ENCODE peak calls at places on chromosome 4, in five cellular contexts. One of them, this sample, is unnamed.

GRCh38 chr4:140996757-140997156 is 136.5 kb downstream of the RNF150 start:
- DNase-seq in dorsolateral prefrontal cortex: no peak
- DNase-seq in SK-N-SH: no peak
- DNase-seq in fibroblast of lung: peak
- DNase-seq in right cardiac atrium: no peak
- DNase-seq in this sample: no peak

GRCh38 chr4:116357758-116358157 is 727.6 kb downstream of the TRAM1L1 start:
- DNase-seq in dorsolateral prefrontal cortex: no peak
- DNase-seq in right cardiac atrium: peak
- DNase-seq in fibroblast of lung: peak
- DNase-seq in SK-N-SH: no peak
- DNase-seq in this sample: no peak

GRCh38 chr4:138861130-138861529 is 154.5 kb upstream of the NOCT start:
- DNase-seq in dorsolateral prefrontal cortex: no peak
- DNase-seq in SK-N-SH: no peak
- DNase-seq in fibroblast of lung: peak
- DNase-seq in right cardiac atrium: no peak
- DNase-seq in this sample: no peak

GRCh38 chr4:98377626-98378025 is 116.4 kb downstream of the RAP1GDS1 start:
- DNase-seq in fibroblast of lung: peak
- DNase-seq in SK-N-SH: no peak
- DNase-seq in right cardiac atrium: no peak
- DNase-seq in dorsolateral prefrontal cortex: no peak
- DNase-seq in this sample: no peak

GRCh38 chr4:93671093-93671492 is 157.5 kb upstream of the ATOH1 start:
- DNase-seq in fibroblast of lung: no peak
- DNase-seq in dorsolateral prefrontal cortex: no peak
- DNase-seq in SK-N-SH: no peak
- DNase-seq in right cardiac atrium: no peak
- DNase-seq in this sample: no peak

GRCh38 chr4:83118869-83119268 is 4.3 kb upstream of the PLAC8 start:
- DNase-seq in fibroblast of lung: no peak
- DNase-seq in SK-N-SH: no peak
- DNase-seq in dorsolateral prefrontal cortex: no peak
- DNase-seq in right cardiac atrium: no peak
- DNase-seq in this sample: no peak

GRCh38 chr4:1901127-1901526 is 29.9 kb downstream of the NSD2 start:
- DNase-seq in SK-N-SH: no peak
- DNase-seq in dorsolateral prefrontal cortex: no peak
- DNase-seq in fibroblast of lung: no peak
- DNase-seq in right cardiac atrium: no peak
- DNase-seq in this sample: no peak

GRCh38 chr4:95158045-95158444 is 390.7 kb downstream of the UNC5C start:
- DNase-seq in dorsolateral prefrontal cortex: no peak
- DNase-seq in fibroblast of lung: no peak
- DNase-seq in right cardiac atrium: no peak
- DNase-seq in SK-N-SH: no peak
- DNase-seq in this sample: no peak

GRCh38 chr4:84501721-84502267 is 2.7 kb upstream of the NKX6-1 start:
- DNase-seq in dorsolateral prefrontal cortex: no peak
- DNase-seq in right cardiac atrium: no peak
- DNase-seq in SK-N-SH: no peak
- DNase-seq in fibroblast of lung: no peak
- DNase-seq in this sample: no peak

GRCh38 chr4:5708829-5709680 is 696 bp upstream of the EVC2 start:
- DNase-seq in fibroblast of lung: no peak
- DNase-seq in SK-N-SH: no peak
- DNase-seq in right cardiac atrium: peak
- DNase-seq in dorsolateral prefrontal cortex: no peak
- DNase-seq in this sample: no peak

GRCh38 chr4:124936427-124936826 is 223.9 kb upstream of the ANKRD50 start:
- DNase-seq in right cardiac atrium: peak
- DNase-seq in SK-N-SH: peak
- DNase-seq in fibroblast of lung: peak
- DNase-seq in dorsolateral prefrontal cortex: no peak
- DNase-seq in this sample: no peak

GRCh38 chr4:43458293-43458692 is 565.8 kb downstream of the GRXCR1 start:
- DNase-seq in SK-N-SH: no peak
- DNase-seq in fibroblast of lung: no peak
- DNase-seq in dorsolateral prefrontal cortex: no peak
- DNase-seq in right cardiac atrium: no peak
- DNase-seq in this sample: no peak

GRCh38 chr4:53508446-53508845 is 82.8 kb downstream of the LNX1 start:
- DNase-seq in dorsolateral prefrontal cortex: no peak
- DNase-seq in fibroblast of lung: peak
- DNase-seq in SK-N-SH: no peak
- DNase-seq in right cardiac atrium: no peak
- DNase-seq in this sample: no peak

GRCh38 chr4:42750091-42750490 is 93.2 kb upstream of the ATP8A1 start:
- DNase-seq in right cardiac atrium: peak
- DNase-seq in fibroblast of lung: no peak
- DNase-seq in dorsolateral prefrontal cortex: no peak
- DNase-seq in SK-N-SH: peak
- DNase-seq in this sample: no peak

GRCh38 chr4:6229095-6229494 is 28.7 kb upstream of the JAKMIP1 start:
- DNase-seq in right cardiac atrium: no peak
- DNase-seq in dorsolateral prefrontal cortex: peak
- DNase-seq in fibroblast of lung: no peak
- DNase-seq in SK-N-SH: peak
- DNase-seq in this sample: no peak

GRCh38 chr4:119597377-119597776 is 31.2 kb downstream of the PDE5A start:
- DNase-seq in fibroblast of lung: peak
- DNase-seq in dorsolateral prefrontal cortex: no peak
- DNase-seq in SK-N-SH: no peak
- DNase-seq in right cardiac atrium: no peak
- DNase-seq in this sample: no peak

GRCh38 chr4:118154643-118155042 is 120.4 kb downstream of the NDST3 start:
- DNase-seq in right cardiac atrium: no peak
- DNase-seq in fibroblast of lung: peak
- DNase-seq in SK-N-SH: no peak
- DNase-seq in dorsolateral prefrontal cortex: no peak
- DNase-seq in this sample: no peak

GRCh38 chr4:26150948-26151347 is 169.9 kb upstream of the RBPJ start:
- DNase-seq in dorsolateral prefrontal cortex: no peak
- DNase-seq in right cardiac atrium: no peak
- DNase-seq in SK-N-SH: no peak
- DNase-seq in fibroblast of lung: peak
- DNase-seq in this sample: no peak

GRCh38 chr4:116070283-116070682 is 956.9 kb upstream of the NDST4 start:
- DNase-seq in right cardiac atrium: no peak
- DNase-seq in fibroblast of lung: peak
- DNase-seq in SK-N-SH: no peak
- DNase-seq in dorsolateral prefrontal cortex: no peak
- DNase-seq in this sample: no peak

GRCh38 chr4:184815046-184815877 is 10.5 kb downstream of the ACSL1 start:
- DNase-seq in right cardiac atrium: peak
- DNase-seq in fibroblast of lung: peak
- DNase-seq in SK-N-SH: peak
- DNase-seq in dorsolateral prefrontal cortex: peak
- DNase-seq in this sample: no peak

GRCh38 chr4:72604324-72604723 is 35.3 kb upstream of the ADAMTS3 start:
- DNase-seq in fibroblast of lung: peak
- DNase-seq in dorsolateral prefrontal cortex: no peak
- DNase-seq in SK-N-SH: no peak
- DNase-seq in right cardiac atrium: no peak
- DNase-seq in this sample: no peak

GRCh38 chr4:184624972-184625554 is 24.2 kb downstream of the CASP3 start:
- DNase-seq in SK-N-SH: no peak
- DNase-seq in right cardiac atrium: no peak
- DNase-seq in fibroblast of lung: no peak
- DNase-seq in dorsolateral prefrontal cortex: no peak
- DNase-seq in this sample: no peak

GRCh38 chr4:73875401-73875800 is 6.2 kb downstream of the CXCL1 start:
- DNase-seq in dorsolateral prefrontal cortex: no peak
- DNase-seq in right cardiac atrium: no peak
- DNase-seq in SK-N-SH: no peak
- DNase-seq in fibroblast of lung: no peak
- DNase-seq in this sample: no peak

GRCh38 chr4:113004655-113005054 is 44.8 kb upstream of the ANK2 start:
- DNase-seq in fibroblast of lung: no peak
- DNase-seq in dorsolateral prefrontal cortex: no peak
- DNase-seq in right cardiac atrium: no peak
- DNase-seq in SK-N-SH: no peak
- DNase-seq in this sample: no peak

GRCh38 chr4:52641853-52642563 is 17.1 kb downstream of the USP46 start:
- DNase-seq in right cardiac atrium: no peak
- DNase-seq in fibroblast of lung: peak
- DNase-seq in SK-N-SH: no peak
- DNase-seq in dorsolateral prefrontal cortex: no peak
- DNase-seq in this sample: no peak

DNA sequence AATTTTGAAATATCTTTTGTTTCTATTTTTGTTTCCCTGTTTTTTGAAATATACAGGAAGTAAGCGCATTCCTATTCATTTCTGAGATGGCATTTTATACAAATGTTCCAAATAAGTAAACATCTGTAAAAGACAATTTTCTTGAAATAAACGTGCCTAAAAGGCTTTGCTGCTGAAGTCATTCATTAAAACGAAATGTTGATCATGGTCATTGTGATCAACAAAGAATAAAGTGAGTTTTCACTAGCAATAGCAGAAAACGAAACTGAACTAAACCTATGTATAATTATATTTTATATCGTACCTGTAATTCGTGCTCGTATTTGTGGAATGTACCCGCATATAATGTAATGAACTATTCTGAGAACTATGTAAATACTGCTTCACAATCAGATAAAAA is 221.2 kb downstream of the MGST2 start:
- DNase-seq in dorsolateral prefrontal cortex: no peak
- DNase-seq in SK-N-SH: no peak
- DNase-seq in fibroblast of lung: no peak
- DNase-seq in right cardiac atrium: no peak
- DNase-seq in this sample: no peak
- H3K4me3 ChIP-seq in dorsolateral prefrontal cortex: peak
- H3K4me3 ChIP-seq in SK-N-SH: peak
- H3K4me3 ChIP-seq in fibroblast of lung: peak
- H3K4me3 ChIP-seq in right cardiac atrium: peak
- H3K4me3 ChIP-seq in this sample: no peak

DNA sequence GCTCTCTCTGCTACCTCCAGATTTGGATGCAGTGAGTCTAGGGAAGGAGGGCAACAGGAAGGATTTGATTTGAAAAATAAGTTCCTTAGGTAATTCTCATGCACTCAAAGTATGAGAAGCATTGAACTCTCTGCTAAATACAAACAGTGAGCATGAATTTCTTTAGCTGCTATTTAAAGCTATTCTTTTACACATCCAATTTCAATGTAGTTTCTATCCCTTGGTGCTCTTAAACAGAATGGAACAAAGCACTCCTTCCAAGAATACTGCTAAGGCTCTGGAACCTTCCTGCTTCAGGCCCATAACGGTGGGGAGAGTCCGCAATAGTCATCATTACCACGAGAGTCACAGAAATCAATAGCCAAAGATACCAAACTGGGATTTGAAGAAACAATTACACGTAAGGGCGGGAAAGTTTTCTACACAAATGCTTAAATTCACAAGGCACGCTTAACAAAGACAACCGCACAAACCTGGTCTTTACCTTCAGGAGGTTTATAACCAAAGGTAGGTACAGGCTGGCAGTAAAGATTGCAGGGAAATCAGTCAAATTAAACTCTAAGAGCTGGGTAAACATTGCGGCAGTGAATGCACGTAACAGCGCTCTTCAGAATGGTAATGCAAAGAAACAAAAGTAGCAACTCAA is 123.2 kb upstream of the NAP1L5 start:
- DNase-seq in fibroblast of lung: no peak
- DNase-seq in SK-N-SH: no peak
- DNase-seq in dorsolateral prefrontal cortex: no peak
- DNase-seq in right cardiac atrium: no peak
- DNase-seq in this sample: no peak
- H3K4me3 ChIP-seq in fibroblast of lung: peak
- H3K4me3 ChIP-seq in SK-N-SH: peak
- H3K4me3 ChIP-seq in dorsolateral prefrontal cortex: peak
- H3K4me3 ChIP-seq in right cardiac atrium: peak
- H3K4me3 ChIP-seq in this sample: no peak

GRCh38 chr4:16085822-16086221 is 2.0 kb upstream of the PROM1 start:
- DNase-seq in fibroblast of lung: no peak
- DNase-seq in dorsolateral prefrontal cortex: no peak
- DNase-seq in SK-N-SH: no peak
- DNase-seq in right cardiac atrium: no peak
- DNase-seq in this sample: no peak

GRCh38 chr4:16083217-16084191 is at the start of gene PROM1:
- DNase-seq in dorsolateral prefrontal cortex: no peak
- DNase-seq in SK-N-SH: peak
- DNase-seq in fibroblast of lung: no peak
- DNase-seq in right cardiac atrium: no peak
- DNase-seq in this sample: no peak

GRCh38 chr4:16079046-16079445 is 4.8 kb downstream of the PROM1 start:
- DNase-seq in right cardiac atrium: no peak
- DNase-seq in fibroblast of lung: peak
- DNase-seq in dorsolateral prefrontal cortex: no peak
- DNase-seq in SK-N-SH: no peak
- DNase-seq in this sample: no peak

GRCh38 chr4:16082038-16082423 is 1.8 kb downstream of the PROM1 start:
- DNase-seq in SK-N-SH: peak
- DNase-seq in right cardiac atrium: no peak
- DNase-seq in fibroblast of lung: no peak
- DNase-seq in dorsolateral prefrontal cortex: no peak
- DNase-seq in this sample: no peak

GRCh38 chr4:16082424-16083216 is 1.2 kb downstream of the PROM1 start:
- DNase-seq in right cardiac atrium: peak
- DNase-seq in SK-N-SH: peak
- DNase-seq in fibroblast of lung: peak
- DNase-seq in dorsolateral prefrontal cortex: no peak
- DNase-seq in this sample: peak
- H3K4me3 ChIP-seq in right cardiac atrium: peak
- H3K4me3 ChIP-seq in SK-N-SH: peak
- H3K4me3 ChIP-seq in fibroblast of lung: no peak
- H3K4me3 ChIP-seq in dorsolateral prefrontal cortex: peak
- H3K4me3 ChIP-seq in this sample: peak

GRCh38 chr4:174516345-174516744 is 5.9 kb downstream of the HPGD start:
- DNase-seq in SK-N-SH: no peak
- DNase-seq in fibroblast of lung: no peak
- DNase-seq in dorsolateral prefrontal cortex: no peak
- DNase-seq in right cardiac atrium: no peak
- DNase-seq in this sample: no peak

GRCh38 chr4:174512745-174513144 is 9.5 kb downstream of the HPGD start:
- DNase-seq in fibroblast of lung: no peak
- DNase-seq in dorsolateral prefrontal cortex: no peak
- DNase-seq in SK-N-SH: no peak
- DNase-seq in right cardiac atrium: no peak
- DNase-seq in this sample: no peak

GRCh38 chr4:174517502-174517901 is 4.8 kb downstream of the HPGD start:
- DNase-seq in SK-N-SH: no peak
- DNase-seq in fibroblast of lung: no peak
- DNase-seq in right cardiac atrium: no peak
- DNase-seq in dorsolateral prefrontal cortex: no peak
- DNase-seq in this sample: no peak

GRCh38 chr4:174520655-174521054 is 1.6 kb downstream of the HPGD start:
- DNase-seq in dorsolateral prefrontal cortex: no peak
- DNase-seq in SK-N-SH: no peak
- DNase-seq in fibroblast of lung: no peak
- DNase-seq in right cardiac atrium: no peak
- DNase-seq in this sample: no peak

GRCh38 chr4:174516794-174517193 is 5.5 kb downstream of the HPGD start:
- DNase-seq in SK-N-SH: no peak
- DNase-seq in dorsolateral prefrontal cortex: no peak
- DNase-seq in right cardiac atrium: no peak
- DNase-seq in fibroblast of lung: no peak
- DNase-seq in this sample: no peak
- H3K4me3 ChIP-seq in SK-N-SH: no peak
- H3K4me3 ChIP-seq in dorsolateral prefrontal cortex: no peak
- H3K4me3 ChIP-seq in right cardiac atrium: no peak
- H3K4me3 ChIP-seq in fibroblast of lung: no peak
- H3K4me3 ChIP-seq in this sample: no peak

This sample was measured in HAP-1.